ENCODE peak calls at places on chromosomes 1 and 21, in six cellular contexts. Q is mesenchymal stem cell, F is IMR-90, J is H9, E is trophoblast cell, Z is H1. V is an unnamed sample.

GRCh38 chr1:206479164-206480125 is 9.2 kb downstream of the IKBKE start:
- DNase-seq in Z (peak; percentile 60), Q (peak; percentile 76), E (no peak), J (peak; percentile 78), F (peak; percentile 82), V (peak; percentile 76)

GRCh38 chr1:61050541-61051454 is 31.6 kb upstream of the NFIA start:
- DNase-seq in Q (peak; percentile 6), J (peak; percentile 45), Z (no peak), F (no peak), E (no peak), V (peak; percentile 50)

GRCh38 chr1:246528933-246529731 is 22.1 kb upstream of the SMYD3 start:
- DNase-seq in J (no peak), F (no peak), Z (no peak), Q (no peak), E (no peak), V (no peak)

GRCh38 chr21:30102881-30103280 is 63.7 kb downstream of the CLDN17 start:
- DNase-seq in Z (no peak), Q (no peak), F (no peak), E (no peak), J (no peak), V (peak; percentile 33)

GRCh38 chr1:163897401-163898169 is 575.8 kb downstream of the NUF2 start:
- DNase-seq in Q (no peak), J (no peak), F (peak; percentile 11), Z (no peak), E (no peak), V (no peak)

GRCh38 chr1:26472330-26472900 is at the start of gene HMGN2:
- DNase-seq in F (peak; percentile 78), Q (peak; percentile 86), Z (peak; percentile 78), E (peak; percentile 37), J (peak; percentile 88), V (peak; percentile 87)

GRCh38 chr1:26351591-26352337 is 2.2 kb downstream of the CRYBG2 start:
- DNase-seq in Q (peak; percentile 28), J (peak; percentile 29), E (peak; percentile 96), Z (no peak), F (peak; percentile 65), V (peak; percentile 49)

GRCh38 chr1:1440262-1440772 is 4.8 kb downstream of the VWA1 start:
- DNase-seq in F (no peak), J (no peak), Q (no peak), E (no peak), Z (no peak), V (no peak)

GRCh38 chr1:216599851-216600250 is 123.4 kb downstream of the ESRRG start:
- DNase-seq in E (no peak), F (no peak), Q (no peak), Z (no peak), J (no peak), V (peak; percentile 42)

GRCh38 chr1:216600730-216601426 is 122.4 kb downstream of the ESRRG start:
- DNase-seq in Q (peak; percentile 90), J (peak; percentile 73), E (peak; percentile 42), Z (peak; percentile 38), F (peak; percentile 78), V (peak; percentile 65)

GRCh38 chr1:216604771-216605170 is 118.5 kb downstream of the ESRRG start:
- DNase-seq in F (no peak), Z (no peak), Q (no peak), J (no peak), E (no peak), V (no peak)

GRCh38 chr1:216598448-216598847 is 124.8 kb downstream of the ESRRG start:
- DNase-seq in Z (no peak), F (no peak), E (no peak), J (no peak), Q (no peak), V (peak; percentile 51)

DNA sequence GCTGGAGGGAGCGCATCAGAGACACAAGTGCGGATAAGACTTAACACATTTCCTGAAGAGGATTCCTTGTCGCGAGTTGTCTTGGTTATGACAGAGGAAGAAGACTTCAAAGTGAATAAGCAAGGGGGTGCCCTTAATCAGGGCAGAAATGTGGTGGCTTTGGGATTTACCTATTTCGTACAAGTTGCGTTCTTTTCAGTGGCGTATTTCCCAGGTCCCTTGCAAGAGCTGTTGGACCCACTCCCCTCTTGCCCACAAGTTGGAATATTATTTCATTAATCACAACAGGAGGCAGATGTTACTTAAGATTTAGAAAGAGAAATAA is 121.8 kb downstream of the ESRRG start:
- DNase-seq in F (no peak), E (no peak), Q (no peak), Z (no peak), J (no peak), V (no peak)
- H2AFZ ChIP-seq in F (peak overlapping the region; percentile 95), E (peak overlapping the region; percentile 89), Q (peak overlapping the region; percentile 53), Z (peak overlapping the region; percentile 97), J (no peak overlapping the region), V (peak overlapping the region; percentile 96)

GRCh38 chr1:23563003-23563402 is 3.7 kb upstream of the ID3 start:
- DNase-seq in J (no peak), Z (no peak), Q (no peak), E (no peak), F (no peak), V (no peak)
- H3K9ac ChIP-seq in J (no peak overlapping the region), Z (no peak overlapping the region), Q (peak overlapping the region; percentile 97), E (no peak overlapping the region), F (peak overlapping the region; percentile 50), V (no peak overlapping the region)

GRCh38 chr1:214281902-214282695 is 1.1 kb downstream of the SMYD2 start:
- DNase-seq in F (peak; percentile 69), E (no peak), Z (no peak), J (no peak), Q (peak; percentile 84), V (no peak)

GRCh38 chr1:214282696-214283225 is 1.8 kb downstream of the SMYD2 start:
- DNase-seq in J (no peak), Q (no peak), F (no peak), Z (no peak), E (no peak), V (no peak)

GRCh38 chr1:214281030-214281901 is at the start of gene SMYD2:
- DNase-seq in F (peak; percentile 35), Z (no peak), Q (peak; percentile 68), J (peak; percentile 73), E (peak; percentile 76), V (peak; percentile 52)

GRCh38 chr1:214277704-214278635 is 3.0 kb upstream of the SMYD2 start:
- DNase-seq in Z (no peak), Q (no peak), E (peak; percentile 92), F (peak; percentile 34), J (no peak), V (no peak)

DNA sequence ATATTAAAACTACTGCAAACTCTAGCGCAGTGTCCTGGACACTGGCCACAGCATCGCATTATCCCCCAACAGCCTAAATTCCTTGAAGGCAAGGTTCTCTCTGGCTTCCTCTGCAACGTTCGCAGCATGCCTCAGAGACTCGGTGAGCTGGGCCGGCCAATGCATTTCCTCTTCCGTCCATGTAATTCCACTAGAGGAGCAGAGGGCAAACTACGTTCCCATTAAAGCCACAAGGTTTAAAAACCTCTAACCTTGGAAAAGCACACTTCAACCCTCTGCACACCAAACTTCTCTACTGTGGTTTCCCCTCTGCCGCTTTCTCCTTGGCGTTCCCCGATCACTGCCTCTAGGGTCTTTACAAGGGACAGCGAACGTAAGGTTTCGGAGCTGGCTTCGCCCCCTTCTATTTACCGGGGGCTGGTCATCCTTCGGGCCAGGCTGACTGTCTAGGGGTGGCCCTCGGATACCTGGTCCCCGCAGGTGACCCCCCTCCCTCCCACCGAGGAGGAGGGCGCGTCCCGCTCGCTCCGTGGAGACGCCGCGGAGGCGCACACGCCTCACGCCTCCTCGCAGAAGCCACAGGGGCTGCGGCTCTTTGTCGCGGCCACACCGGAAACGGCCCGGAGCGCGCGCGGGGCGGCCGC is 451 bp upstream of the SMYD2 start:
- DNase-seq in Q (peak; percentile 61), J (peak; percentile 63), F (peak; percentile 37), E (peak; percentile 45), Z (no peak), V (peak; percentile 36)
- H2BK5ac ChIP-seq in Q (peak overlapping the region; percentile 79), J (no peak overlapping the region), F (peak overlapping the region; percentile 87), E (peak overlapping the region; percentile 83), Z (peak overlapping the region; percentile 39), V (peak overlapping the region; percentile 43)

GRCh38 chr1:161389691-161390558 is 22.2 kb upstream of the CFAP126 start:
- DNase-seq in Q (peak; percentile 99), Z (peak; percentile 82), E (peak; percentile 97), F (peak; percentile 98), J (peak; percentile 93), V (peak; percentile 92)
- H2AFZ ChIP-seq in Q (peak overlapping the region; percentile 97), Z (peak overlapping the region; percentile 100), E (peak overlapping the region; percentile 77), F (peak overlapping the region; percentile 100), J (no peak overlapping the region), V (peak overlapping the region; percentile 96)

GRCh38 chr1:81312272-81312754 is 488.4 kb upstream of the ADGRL2 start:
- DNase-seq in J (peak; percentile 57), E (no peak), Z (no peak), F (no peak), Q (no peak), V (no peak)
- H3K9ac ChIP-seq in J (no peak overlapping the region), E (no peak overlapping the region), Z (no peak overlapping the region), F (no peak overlapping the region), Q (no peak overlapping the region), V (no peak overlapping the region)

GRCh38 chr1:212683357-212683722 is 16.3 kb downstream of the BATF3 start:
- DNase-seq in J (peak; percentile 34), Z (no peak), F (no peak), E (no peak), Q (no peak), V (no peak)
- H2BK5ac ChIP-seq in J (no peak overlapping the region), Z (peak overlapping the region; percentile 46), F (no peak overlapping the region), E (no peak overlapping the region), Q (no peak overlapping the region), V (no peak overlapping the region)

DNA sequence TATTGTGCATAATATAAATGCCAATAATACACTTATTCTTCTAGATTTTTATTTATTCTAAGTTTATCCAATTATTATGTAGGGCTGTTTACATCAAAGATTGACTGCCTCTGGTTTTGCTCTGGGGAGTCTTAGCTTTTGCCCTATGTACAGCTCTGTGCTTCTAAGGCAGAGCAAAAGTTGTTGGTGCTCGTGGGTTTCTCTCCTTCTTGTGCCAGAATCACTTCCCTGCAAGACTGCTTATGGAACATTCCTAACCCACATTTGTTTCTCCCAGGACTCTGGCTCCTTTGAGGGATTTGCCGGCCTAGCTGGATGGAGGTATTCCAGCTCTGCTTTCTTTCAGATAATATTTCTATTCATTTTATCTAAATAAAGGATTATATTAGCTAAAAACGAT is 849.1 kb downstream of the USP25 start:
- DNase-seq in J (no peak), F (no peak), E (no peak), Q (no peak), Z (no peak), V (no peak)
- H2AFZ ChIP-seq in J (no peak overlapping the region), F (no peak overlapping the region), E (no peak overlapping the region), Q (no peak overlapping the region), Z (no peak overlapping the region), V (no peak overlapping the region)

GRCh38 chr1:9402256-9402616 is 109.5 kb downstream of the SPSB1 start:
- DNase-seq in Z (no peak), Q (no peak), J (no peak), E (no peak), F (no peak), V (no peak)

GRCh38 chr1:9397984-9398526 is 105.4 kb downstream of the SPSB1 start:
- DNase-seq in J (no peak), E (no peak), Q (peak; percentile 51), F (peak; percentile 62), Z (no peak), V (no peak)

GRCh38 chr1:9400425-9401079 is 107.9 kb downstream of the SPSB1 start:
- DNase-seq in J (no peak), Z (no peak), Q (peak; percentile 34), F (peak; percentile 46), E (no peak), V (no peak)

GRCh38 chr1:9401080-9401453 is 108.4 kb downstream of the SPSB1 start:
- DNase-seq in Z (no peak), F (no peak), E (no peak), Q (no peak), J (no peak), V (no peak)

GRCh38 chr1:9399510-9400424 is 107.1 kb downstream of the SPSB1 start:
- DNase-seq in Q (peak; percentile 78), Z (no peak), F (peak; percentile 48), J (no peak), E (no peak), V (no peak)
- H3K9ac ChIP-seq in Q (no peak overlapping the region), Z (no peak overlapping the region), F (no peak overlapping the region), J (no peak overlapping the region), E (no peak overlapping the region), V (no peak overlapping the region)